ENCODE peak calls at places on chromosomes 7 and 10, in ten cellular contexts. Z, F, T, D, U, S, G, Y, N and B are unnamed samples.

GRCh38 chr7:75980126-75980864 is 14.1 kb downstream of the TMEM120A start:
- DNase-seq in Z (no peak), F (no peak), T (no peak), D (peak; percentile 61), U (no peak), S (no peak), G (no peak), Y (no peak), N (no peak), B (no peak)

GRCh38 chr7:154167051-154167450 is 114.9 kb downstream of the DPP6 start:
- DNase-seq in Z (no peak), F (no peak), T (no peak), D (no peak), U (no peak), S (no peak), G (no peak), Y (no peak), N (no peak), B (no peak)

GRCh38 chr10:99370993-99371392 is 41.8 kb downstream of the CNNM1 start:
- DNase-seq in Z (no peak), F (no peak), T (peak; percentile 66), D (no peak), U (no peak), S (no peak), G (no peak), Y (no peak), N (no peak), B (no peak)

GRCh38 chr10:14253079-14253478 is 77.6 kb downstream of the FRMD4A start:
- DNase-seq in Z (no peak), F (no peak), T (no peak), D (no peak), U (no peak), S (no peak), G (no peak), Y (no peak), N (no peak), B (no peak)

GRCh38 chr7:159008055-159008405 is 136.6 kb downstream of the VIPR2 start:
- DNase-seq in Z (no peak), F (no peak), T (no peak), D (no peak), U (no peak), S (no peak), G (no peak), Y (no peak), N (peak; percentile 50), B (no peak)

GRCh38 chr7:28570113-28570969 is 158.0 kb downstream of the CREB5 start:
- DNase-seq in Z (no peak), F (no peak), T (no peak), D (no peak), U (no peak), S (no peak), G (no peak), Y (no peak), N (no peak), B (no peak)

GRCh38 chr7:585229-585711 is 65.6 kb upstream of the PDGFA start:
- DNase-seq in Z (no peak), F (peak; percentile 49), T (no peak), D (no peak), U (peak; percentile 69), S (no peak), G (no peak), Y (no peak), N (no peak), B (no peak)

GRCh38 chr10:133608855-133609254 is 17.7 kb downstream of the FRG2B start:
- DNase-seq in Z (peak; percentile 5), F (no peak), T (no peak), D (no peak), U (no peak), S (no peak), G (no peak), Y (no peak), N (no peak), B (no peak)

GRCh38 chr7:152876749-152877148 is 117.2 kb downstream of the ACTR3B start:
- DNase-seq in Z (no peak), F (no peak), T (no peak), D (no peak), U (no peak), S (no peak), G (no peak), Y (no peak), N (no peak), B (no peak)

GRCh38 chr7:154568346-154568745 is 434.6 kb downstream of the PAXIP1 start:
- DNase-seq in Z (no peak), F (no peak), T (no peak), D (no peak), U (no peak), S (peak; percentile 39), G (no peak), Y (no peak), N (no peak), B (no peak)